ENCODE peak calls at places on chromosomes 3 and 15, in six cellular contexts. One of them, this sample, is unnamed. For H3K9me3 and H3K4me1, the result is how much of the 10 kb centered on the place peaks cover.

GRCh38 chr3:84905556-84905920 is 53.3 kb upstream of the CADM2 start:
- DNase-seq in IMR-90: no peak
- DNase-seq in CD8-positive, alpha-beta memory T cell: no peak
- DNase-seq in aorta: no peak
- DNase-seq in PC-9: no peak
- DNase-seq in A549: no peak
- DNase-seq in this sample: no peak

GRCh38 chr15:24985224-24985623 is 30.4 kb downstream of the SNRPN start:
- DNase-seq in PC-9: no peak
- DNase-seq in IMR-90: no peak
- DNase-seq in A549: no peak
- DNase-seq in CD8-positive, alpha-beta memory T cell: no peak
- DNase-seq in aorta: no peak
- DNase-seq in this sample: no peak

GRCh38 chr15:39131605-39132004 is 449.3 kb upstream of the THBS1 start:
- DNase-seq in PC-9: no peak
- DNase-seq in IMR-90: peak
- DNase-seq in aorta: no peak
- DNase-seq in CD8-positive, alpha-beta memory T cell: no peak
- DNase-seq in A549: peak
- DNase-seq in this sample: no peak

GRCh38 chr3:196344663-196345062 is 6.5 kb upstream of the TM4SF19 start:
- DNase-seq in IMR-90: no peak
- DNase-seq in PC-9: no peak
- DNase-seq in A549: no peak
- DNase-seq in CD8-positive, alpha-beta memory T cell: no peak
- DNase-seq in aorta: no peak
- DNase-seq in this sample: no peak

GRCh38 chr15:41966920-41967465 is 5.4 kb downstream of the EHD4 start:
- DNase-seq in CD8-positive, alpha-beta memory T cell: no peak
- DNase-seq in aorta: peak
- DNase-seq in A549: no peak
- DNase-seq in IMR-90: no peak
- DNase-seq in PC-9: no peak
- DNase-seq in this sample: no peak

GRCh38 chr3:163809540-163809993 is 1268.7 kb downstream of the SI start:
- DNase-seq in CD8-positive, alpha-beta memory T cell: no peak
- DNase-seq in PC-9: no peak
- DNase-seq in A549: no peak
- DNase-seq in IMR-90: no peak
- DNase-seq in aorta: no peak
- DNase-seq in this sample: no peak

GRCh38 chr3:126077754-126078153 is 6.2 kb downstream of the SLC41A3 start:
- DNase-seq in aorta: no peak
- DNase-seq in CD8-positive, alpha-beta memory T cell: no peak
- DNase-seq in A549: no peak
- DNase-seq in PC-9: no peak
- DNase-seq in IMR-90: no peak
- DNase-seq in this sample: no peak

GRCh38 chr3:197522183-197522715 is 33.5 kb downstream of the BDH1 start:
- DNase-seq in aorta: no peak
- DNase-seq in PC-9: peak
- DNase-seq in IMR-90: no peak
- DNase-seq in A549: no peak
- DNase-seq in CD8-positive, alpha-beta memory T cell: no peak
- DNase-seq in this sample: no peak

GRCh38 chr15:59687831-59688230 is 1.3 kb downstream of the BNIP2 start:
- DNase-seq in PC-9: no peak
- DNase-seq in CD8-positive, alpha-beta memory T cell: peak
- DNase-seq in aorta: no peak
- DNase-seq in IMR-90: peak
- DNase-seq in A549: no peak
- DNase-seq in this sample: no peak

GRCh38 chr3:193507566-193507965 is 47.1 kb downstream of the ATP13A4 start:
- DNase-seq in aorta: no peak
- DNase-seq in PC-9: no peak
- DNase-seq in CD8-positive, alpha-beta memory T cell: no peak
- DNase-seq in A549: no peak
- DNase-seq in IMR-90: no peak
- DNase-seq in this sample: no peak

GRCh38 chr15:23599053-23599452 is 33.6 kb downstream of the MKRN3 start:
- DNase-seq in A549: no peak
- DNase-seq in PC-9: no peak
- DNase-seq in IMR-90: no peak
- DNase-seq in CD8-positive, alpha-beta memory T cell: no peak
- DNase-seq in aorta: no peak
- DNase-seq in this sample: no peak
- H3K9me3 ChIP-seq in A549: under half
- H3K9me3 ChIP-seq in PC-9: under half
- H3K9me3 ChIP-seq in IMR-90: under half
- H3K9me3 ChIP-seq in CD8-positive, alpha-beta memory T cell: under half
- H3K9me3 ChIP-seq in aorta: under half
- H3K9me3 ChIP-seq in this sample: under half

GRCh38 chr15:63601727-63602185 is 4.6 kb downstream of the FBXL22 start:
- DNase-seq in CD8-positive, alpha-beta memory T cell: no peak
- DNase-seq in PC-9: no peak
- DNase-seq in aorta: no peak
- DNase-seq in IMR-90: no peak
- DNase-seq in A549: no peak
- DNase-seq in this sample: no peak
- H3K4me1 ChIP-seq in CD8-positive, alpha-beta memory T cell: under half
- H3K4me1 ChIP-seq in PC-9: under half
- H3K4me1 ChIP-seq in aorta: under half
- H3K4me1 ChIP-seq in IMR-90: under half
- H3K4me1 ChIP-seq in A549: under half
- H3K4me1 ChIP-seq in this sample: under half

DNA sequence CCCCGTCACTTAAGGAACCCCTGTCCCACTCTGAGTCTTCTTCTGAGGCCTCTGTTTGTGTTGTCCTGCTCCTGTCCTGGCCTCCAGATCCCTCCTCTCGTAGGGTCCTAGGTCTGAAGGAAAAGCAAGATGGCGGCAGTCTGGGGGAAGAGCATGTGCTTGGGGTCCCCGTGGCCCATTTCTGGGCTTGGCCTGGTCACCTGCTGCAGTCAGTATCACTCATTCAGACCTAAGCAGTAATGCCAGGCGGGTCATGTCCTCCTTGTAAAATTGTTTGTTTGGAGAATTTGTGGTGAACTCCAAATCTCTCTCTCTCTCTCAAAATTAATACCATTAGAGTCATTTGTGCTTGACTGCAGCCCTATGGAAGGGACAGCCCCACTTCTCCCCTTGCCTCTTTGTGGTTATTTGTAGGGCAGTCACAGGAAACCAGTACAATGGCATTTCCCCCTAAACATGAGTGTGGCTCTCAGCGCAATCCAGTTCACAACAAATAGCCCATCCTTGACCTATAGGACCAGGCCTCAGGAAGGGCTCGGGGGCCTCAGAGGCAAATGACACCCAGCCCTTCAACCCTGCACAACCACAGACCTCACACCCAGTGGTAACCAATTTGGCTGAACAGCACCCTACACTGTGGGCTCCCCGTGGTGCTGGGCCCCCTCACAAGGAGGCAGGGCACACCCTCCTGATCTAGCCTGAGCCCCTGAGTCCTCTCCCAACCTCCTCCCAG is 173.5 kb downstream of the OR4M2 start:
- DNase-seq in IMR-90: no peak
- DNase-seq in A549: no peak
- DNase-seq in aorta: no peak
- DNase-seq in PC-9: no peak
- DNase-seq in CD8-positive, alpha-beta memory T cell: no peak
- DNase-seq in this sample: no peak
- H3K9me3 ChIP-seq in IMR-90: under half
- H3K9me3 ChIP-seq in A549: under half
- H3K9me3 ChIP-seq in aorta: under half
- H3K9me3 ChIP-seq in PC-9: under half
- H3K9me3 ChIP-seq in CD8-positive, alpha-beta memory T cell: under half
- H3K9me3 ChIP-seq in this sample: under half

GRCh38 chr3:152309031-152309430 is 40.3 kb downstream of the MBNL1 start:
- DNase-seq in IMR-90: no peak
- DNase-seq in aorta: no peak
- DNase-seq in CD8-positive, alpha-beta memory T cell: no peak
- DNase-seq in PC-9: no peak
- DNase-seq in A549: no peak
- DNase-seq in this sample: no peak
- H3K4me1 ChIP-seq in IMR-90: under half
- H3K4me1 ChIP-seq in aorta: under half
- H3K4me1 ChIP-seq in CD8-positive, alpha-beta memory T cell: half or more
- H3K4me1 ChIP-seq in PC-9: under half
- H3K4me1 ChIP-seq in A549: half or more
- H3K4me1 ChIP-seq in this sample: under half

GRCh38 chr15:89345245-89345644 is 10.6 kb upstream of the POLG start:
- DNase-seq in A549: no peak
- DNase-seq in PC-9: no peak
- DNase-seq in CD8-positive, alpha-beta memory T cell: no peak
- DNase-seq in IMR-90: no peak
- DNase-seq in aorta: no peak
- DNase-seq in this sample: no peak

GRCh38 chr15:89342840-89343239 is 8.2 kb upstream of the POLG start:
- DNase-seq in A549: no peak
- DNase-seq in IMR-90: no peak
- DNase-seq in aorta: peak
- DNase-seq in CD8-positive, alpha-beta memory T cell: no peak
- DNase-seq in PC-9: no peak
- DNase-seq in this sample: no peak

GRCh38 chr15:89340586-89340985 is 6.0 kb upstream of the POLG start:
- DNase-seq in aorta: peak
- DNase-seq in IMR-90: no peak
- DNase-seq in CD8-positive, alpha-beta memory T cell: no peak
- DNase-seq in PC-9: no peak
- DNase-seq in A549: no peak
- DNase-seq in this sample: no peak

GRCh38 chr15:89338036-89338435 is 3.4 kb upstream of the POLG start:
- DNase-seq in aorta: peak
- DNase-seq in A549: no peak
- DNase-seq in IMR-90: no peak
- DNase-seq in CD8-positive, alpha-beta memory T cell: no peak
- DNase-seq in PC-9: no peak
- DNase-seq in this sample: no peak

DNA sequence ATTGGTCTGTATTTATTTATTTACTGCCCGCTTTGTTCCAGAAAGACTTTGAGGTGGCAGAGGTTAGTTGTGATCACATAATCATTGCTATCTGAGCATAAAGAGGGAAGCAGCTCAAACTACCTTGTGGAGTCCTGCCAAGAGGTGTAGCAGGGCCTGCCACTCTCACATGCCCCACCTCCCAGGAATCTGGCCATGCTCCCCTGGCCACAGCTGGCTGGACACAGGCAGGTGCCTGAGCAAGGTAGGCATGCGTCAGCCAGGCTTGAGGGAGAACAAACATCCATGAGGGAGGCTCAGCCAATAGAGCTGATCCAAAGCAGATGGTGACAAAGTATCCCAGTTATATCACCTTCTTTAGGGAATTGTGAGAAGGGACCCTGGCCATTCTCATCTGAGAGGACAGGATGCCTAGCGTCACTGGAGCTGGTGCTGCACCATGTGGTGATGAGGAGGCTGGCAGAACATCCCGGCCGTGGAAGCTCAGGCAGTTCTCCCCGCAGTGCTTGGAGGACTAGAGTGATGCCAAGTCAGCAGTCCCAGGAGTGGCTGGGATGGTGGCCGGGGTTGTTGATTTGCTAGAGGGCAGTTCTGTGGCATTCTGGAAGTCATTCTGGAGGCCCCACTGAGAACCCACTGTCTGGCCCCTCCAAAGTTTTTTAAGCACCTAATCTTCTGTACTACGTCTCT is 6.8 kb upstream of the POLG start:
- DNase-seq in CD8-positive, alpha-beta memory T cell: no peak
- DNase-seq in IMR-90: no peak
- DNase-seq in aorta: peak
- DNase-seq in PC-9: no peak
- DNase-seq in A549: no peak
- DNase-seq in this sample: no peak
- H3K9me3 ChIP-seq in CD8-positive, alpha-beta memory T cell: under half
- H3K9me3 ChIP-seq in IMR-90: under half
- H3K9me3 ChIP-seq in aorta: under half
- H3K9me3 ChIP-seq in PC-9: under half
- H3K9me3 ChIP-seq in A549: under half
- H3K9me3 ChIP-seq in this sample: under half

DNA sequence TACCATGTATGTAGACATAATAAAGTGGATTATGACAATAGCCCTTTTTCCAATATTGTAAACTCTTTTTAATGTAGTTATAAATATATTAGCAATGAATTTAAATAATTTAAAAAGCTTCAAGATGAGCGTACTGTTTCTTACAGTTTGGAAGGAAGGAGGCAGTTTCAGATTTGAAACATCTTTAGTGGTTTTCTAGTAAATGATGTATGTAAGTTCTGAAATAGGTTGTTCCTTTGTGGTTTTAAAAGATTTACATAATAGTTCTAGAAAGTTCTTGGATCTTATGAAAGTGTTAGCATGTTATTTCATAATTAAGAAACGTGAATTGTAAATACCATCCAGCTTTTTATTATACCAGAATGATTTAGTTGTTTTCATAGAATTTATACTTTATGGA is 16.0 kb downstream of the DNAJC19 start:
- DNase-seq in aorta: no peak
- DNase-seq in IMR-90: no peak
- DNase-seq in CD8-positive, alpha-beta memory T cell: no peak
- DNase-seq in A549: no peak
- DNase-seq in PC-9: no peak
- DNase-seq in this sample: no peak
- H3K4me1 ChIP-seq in aorta: under half
- H3K4me1 ChIP-seq in IMR-90: under half
- H3K4me1 ChIP-seq in CD8-positive, alpha-beta memory T cell: under half
- H3K4me1 ChIP-seq in A549: under half
- H3K4me1 ChIP-seq in PC-9: under half
- H3K4me1 ChIP-seq in this sample: under half

DNA sequence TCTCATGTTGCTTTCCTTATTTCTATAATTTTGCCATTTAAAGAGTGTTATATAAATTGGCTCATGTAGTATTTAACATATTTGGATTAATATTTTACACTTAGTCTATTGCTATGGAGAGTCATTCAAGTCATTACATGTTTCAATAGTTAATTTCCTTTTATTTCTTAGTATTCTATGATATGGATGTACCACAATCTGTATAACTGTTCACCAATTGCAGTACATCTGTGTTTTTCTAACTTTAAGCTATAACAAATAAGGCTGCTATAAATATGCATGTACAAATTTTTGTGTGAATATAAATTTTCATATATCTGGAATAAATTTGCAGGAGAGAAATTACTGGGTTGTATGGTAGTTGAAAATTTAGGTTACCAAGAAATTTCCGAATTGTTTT is 993.4 kb downstream of the NAALADL2 start:
- DNase-seq in aorta: no peak
- DNase-seq in PC-9: no peak
- DNase-seq in A549: no peak
- DNase-seq in CD8-positive, alpha-beta memory T cell: no peak
- DNase-seq in IMR-90: no peak
- DNase-seq in this sample: no peak
- H3K9me3 ChIP-seq in aorta: under half
- H3K9me3 ChIP-seq in PC-9: under half
- H3K9me3 ChIP-seq in A549: under half
- H3K9me3 ChIP-seq in CD8-positive, alpha-beta memory T cell: under half
- H3K9me3 ChIP-seq in IMR-90: under half
- H3K9me3 ChIP-seq in this sample: under half